ENCODE peak calls at places on chromosomes 3 and 15, in six cellular contexts. One of them, this sample, is unnamed.

GRCh38 chr3:139541156-139541897 is 1.8 kb upstream of the RBP1 start:
- DNase-seq in NCI-H1694: no peak
- DNase-seq in psoas muscle: no peak
- DNase-seq in uterus: no peak
- DNase-seq in GM23338: no peak
- DNase-seq in GM20000: no peak
- DNase-seq in this sample: no peak

GRCh38 chr15:73983211-73983727 is 8.8 kb downstream of the STOML1 start:
- DNase-seq in psoas muscle: peak; percentile 76
- DNase-seq in GM23338: no peak
- DNase-seq in uterus: peak; percentile 65
- DNase-seq in NCI-H1694: no peak
- DNase-seq in GM20000: no peak
- DNase-seq in this sample: peak; percentile 20

GRCh38 chr3:11629716-11630115 is 14.0 kb downstream of the VGLL4 start:
- DNase-seq in GM20000: no peak
- DNase-seq in uterus: no peak
- DNase-seq in psoas muscle: no peak
- DNase-seq in GM23338: no peak
- DNase-seq in NCI-H1694: no peak
- DNase-seq in this sample: no peak

GRCh38 chr15:83208357-83208661 is 686 bp upstream of the HDGFL3 start:
- DNase-seq in uterus: no peak
- DNase-seq in GM23338: peak; percentile 81
- DNase-seq in psoas muscle: no peak
- DNase-seq in GM20000: no peak
- DNase-seq in NCI-H1694: no peak
- DNase-seq in this sample: no peak

GRCh38 chr15:63909819-63910437 is 76.2 kb upstream of the HERC1 start:
- DNase-seq in NCI-H1694: no peak
- DNase-seq in psoas muscle: no peak
- DNase-seq in GM23338: no peak
- DNase-seq in GM20000: no peak
- DNase-seq in uterus: no peak
- DNase-seq in this sample: no peak

GRCh38 chr3:131907809-131908208 is 127.0 kb downstream of the CPNE4 start:
- DNase-seq in NCI-H1694: no peak
- DNase-seq in GM20000: no peak
- DNase-seq in uterus: no peak
- DNase-seq in psoas muscle: no peak
- DNase-seq in GM23338: no peak
- DNase-seq in this sample: no peak

GRCh38 chr3:156433138-156433537 is 121.8 kb downstream of the SSR3 start:
- DNase-seq in GM23338: no peak
- DNase-seq in psoas muscle: no peak
- DNase-seq in GM20000: no peak
- DNase-seq in NCI-H1694: no peak
- DNase-seq in uterus: no peak
- DNase-seq in this sample: no peak

GRCh38 chr15:43230640-43231115 is 9.9 kb upstream of the EPB42 start:
- DNase-seq in NCI-H1694: no peak
- DNase-seq in uterus: no peak
- DNase-seq in psoas muscle: peak; percentile 23
- DNase-seq in GM20000: no peak
- DNase-seq in GM23338: no peak
- DNase-seq in this sample: no peak

GRCh38 chr15:32715276-32715675 is 2.5 kb upstream of the GREM1 start:
- DNase-seq in GM23338: no peak
- DNase-seq in GM20000: peak; percentile 33
- DNase-seq in psoas muscle: no peak
- DNase-seq in NCI-H1694: no peak
- DNase-seq in uterus: no peak
- DNase-seq in this sample: no peak

GRCh38 chr3:189941679-189942078 is 179.0 kb downstream of the P3H2 start:
- DNase-seq in psoas muscle: no peak
- DNase-seq in GM20000: no peak
- DNase-seq in GM23338: no peak
- DNase-seq in NCI-H1694: no peak
- DNase-seq in uterus: no peak
- DNase-seq in this sample: no peak

GRCh38 chr15:61653110-61653509 is 407.1 kb downstream of the VPS13C start:
- DNase-seq in NCI-H1694: no peak
- DNase-seq in uterus: peak; percentile 76
- DNase-seq in GM23338: peak; percentile 18
- DNase-seq in psoas muscle: peak; percentile 71
- DNase-seq in GM20000: no peak
- DNase-seq in this sample: no peak

GRCh38 chr3:43923101-43923979 is 232.6 kb downstream of the ABHD5 start:
- DNase-seq in GM23338: no peak
- DNase-seq in NCI-H1694: no peak
- DNase-seq in uterus: no peak
- DNase-seq in psoas muscle: no peak
- DNase-seq in GM20000: no peak
- DNase-seq in this sample: no peak

GRCh38 chr15:69093127-69093526 is 67.3 kb upstream of the GLCE start:
- DNase-seq in GM23338: peak; percentile 37
- DNase-seq in psoas muscle: no peak
- DNase-seq in NCI-H1694: no peak
- DNase-seq in GM20000: no peak
- DNase-seq in uterus: no peak
- DNase-seq in this sample: no peak

GRCh38 chr15:62745621-62746180 is 296.8 kb upstream of the TPM1 start:
- DNase-seq in GM20000: no peak
- DNase-seq in NCI-H1694: no peak
- DNase-seq in uterus: no peak
- DNase-seq in psoas muscle: no peak
- DNase-seq in GM23338: no peak
- DNase-seq in this sample: no peak

GRCh38 chr3:196633658-196634151 is 5.8 kb upstream of the NRROS start:
- DNase-seq in GM23338: no peak
- DNase-seq in uterus: no peak
- DNase-seq in psoas muscle: no peak
- DNase-seq in GM20000: no peak
- DNase-seq in NCI-H1694: no peak
- DNase-seq in this sample: no peak

GRCh38 chr3:184737641-184738518 is 26.0 kb upstream of the MAGEF1 start:
- DNase-seq in psoas muscle: no peak
- DNase-seq in uterus: peak; percentile 7
- DNase-seq in GM23338: no peak
- DNase-seq in GM20000: no peak
- DNase-seq in NCI-H1694: no peak
- DNase-seq in this sample: no peak

GRCh38 chr15:60804986-60805949 is 326.3 kb upstream of the ICE2 start:
- DNase-seq in GM23338: peak; percentile 92
- DNase-seq in uterus: no peak
- DNase-seq in GM20000: no peak
- DNase-seq in psoas muscle: peak; percentile 62
- DNase-seq in NCI-H1694: no peak
- DNase-seq in this sample: no peak

GRCh38 chr3:186067360-186068242 is 41.3 kb downstream of the ETV5 start:
- DNase-seq in NCI-H1694: no peak
- DNase-seq in uterus: no peak
- DNase-seq in GM23338: no peak
- DNase-seq in GM20000: peak; percentile 21
- DNase-seq in psoas muscle: no peak
- DNase-seq in this sample: no peak

This sample was measured in GOT3.